ENCODE peak calls at places on chromosomes 16 and 17, in six cellular contexts. One of them, this sample, is unnamed.
A peak's percentile ranks its signal among the peaks of the same experiment; 100 is the strongest.

GRCh38 chr17:49676276-49676868 is 1.5 kb downstream of the SPOP start:
- DNase-seq in SK-N-SH: no peak
- DNase-seq in GM12878: peak; percentile 85
- DNase-seq in A549: no peak
- DNase-seq in K562: peak; percentile 35
- DNase-seq in H1: no peak
- DNase-seq in this sample: no peak

GRCh38 chr17:41048441-41048840 is 1.3 kb upstream of the KRTAP2-1 start:
- DNase-seq in K562: no peak
- DNase-seq in A549: no peak
- DNase-seq in SK-N-SH: no peak
- DNase-seq in H1: no peak
- DNase-seq in GM12878: no peak
- DNase-seq in this sample: peak; percentile 75

GRCh38 chr16:10561001-10561400 is 19.4 kb downstream of the EMP2 start:
- DNase-seq in K562: no peak
- DNase-seq in SK-N-SH: no peak
- DNase-seq in GM12878: no peak
- DNase-seq in A549: no peak
- DNase-seq in H1: no peak
- DNase-seq in this sample: no peak

GRCh38 chr17:82926716-82927115 is 86.9 kb upstream of the ZNF750 start:
- DNase-seq in H1: no peak
- DNase-seq in K562: no peak
- DNase-seq in GM12878: no peak
- DNase-seq in SK-N-SH: no peak
- DNase-seq in A549: no peak
- DNase-seq in this sample: no peak

GRCh38 chr16:59634951-59635350 is 900.8 kb upstream of the GOT2 start:
- DNase-seq in SK-N-SH: no peak
- DNase-seq in K562: no peak
- DNase-seq in A549: no peak
- DNase-seq in GM12878: no peak
- DNase-seq in H1: no peak
- DNase-seq in this sample: no peak

GRCh38 chr16:15856901-15857778 is at the start of gene MYH11:
- DNase-seq in A549: no peak
- DNase-seq in GM12878: no peak
- DNase-seq in K562: no peak
- DNase-seq in SK-N-SH: peak; percentile 56
- DNase-seq in H1: no peak
- DNase-seq in this sample: no peak

GRCh38 chr17:58337126-58337599 is 8.6 kb upstream of the TSPOAP1 start:
- DNase-seq in H1: no peak
- DNase-seq in A549: no peak
- DNase-seq in SK-N-SH: peak; percentile 32
- DNase-seq in K562: no peak
- DNase-seq in GM12878: no peak
- DNase-seq in this sample: no peak

GRCh38 chr17:73943416-73943770 is 260.1 kb upstream of the RPL38 start:
- DNase-seq in K562: no peak
- DNase-seq in GM12878: no peak
- DNase-seq in H1: no peak
- DNase-seq in SK-N-SH: no peak
- DNase-seq in A549: no peak
- DNase-seq in this sample: no peak

GRCh38 chr17:37389160-37389559 is 13.4 kb downstream of the C17orf78 start:
- DNase-seq in H1: no peak
- DNase-seq in GM12878: no peak
- DNase-seq in K562: no peak
- DNase-seq in A549: no peak
- DNase-seq in SK-N-SH: no peak
- DNase-seq in this sample: no peak

GRCh38 chr17:14427914-14428639 is 127.2 kb downstream of the HS3ST3B1 start:
- DNase-seq in K562: no peak
- DNase-seq in GM12878: peak; percentile 3
- DNase-seq in SK-N-SH: no peak
- DNase-seq in H1: no peak
- DNase-seq in A549: no peak
- DNase-seq in this sample: no peak

GRCh38 chr17:82605939-82606600 is 42.2 kb downstream of the WDR45B start:
- DNase-seq in A549: no peak
- DNase-seq in GM12878: no peak
- DNase-seq in SK-N-SH: peak; percentile 25
- DNase-seq in K562: no peak
- DNase-seq in H1: no peak
- DNase-seq in this sample: no peak

GRCh38 chr16:56288019-56288418 is 96.7 kb downstream of the GNAO1 start:
- DNase-seq in A549: no peak
- DNase-seq in SK-N-SH: no peak
- DNase-seq in H1: no peak
- DNase-seq in K562: no peak
- DNase-seq in GM12878: no peak
- DNase-seq in this sample: no peak

GRCh38 chr16:19348578-19349315 is 63.2 kb downstream of the CLEC19A start:
- DNase-seq in GM12878: no peak
- DNase-seq in H1: peak; percentile 41
- DNase-seq in K562: no peak
- DNase-seq in A549: no peak
- DNase-seq in SK-N-SH: peak; percentile 73
- DNase-seq in this sample: no peak

GRCh38 chr16:14350081-14350480 is 279.0 kb downstream of the MRTFB start:
- DNase-seq in A549: no peak
- DNase-seq in K562: no peak
- DNase-seq in GM12878: no peak
- DNase-seq in H1: no peak
- DNase-seq in SK-N-SH: no peak
- DNase-seq in this sample: no peak

GRCh38 chr17:46002311-46002972 is 3.4 kb downstream of the STH start:
- DNase-seq in GM12878: peak; percentile 16
- DNase-seq in A549: peak; percentile 69
- DNase-seq in H1: peak; percentile 36
- DNase-seq in SK-N-SH: peak; percentile 89
- DNase-seq in K562: peak; percentile 74
- DNase-seq in this sample: peak; percentile 75

GRCh38 chr17:57211543-57211942 is 44.8 kb upstream of the MSI2 start:
- DNase-seq in H1: no peak
- DNase-seq in GM12878: no peak
- DNase-seq in K562: no peak
- DNase-seq in A549: peak; percentile 17
- DNase-seq in SK-N-SH: no peak
- DNase-seq in this sample: peak; percentile 21

GRCh38 chr17:49334744-49335512 is 27.1 kb downstream of the ZNF652 start:
- DNase-seq in SK-N-SH: no peak
- DNase-seq in GM12878: no peak
- DNase-seq in A549: no peak
- DNase-seq in H1: no peak
- DNase-seq in K562: no peak
- DNase-seq in this sample: no peak

GRCh38 chr16:58053682-58054005 is 28.1 kb downstream of the MMP15 start:
- DNase-seq in SK-N-SH: no peak
- DNase-seq in H1: no peak
- DNase-seq in A549: no peak
- DNase-seq in GM12878: no peak
- DNase-seq in K562: no peak
- DNase-seq in this sample: no peak

GRCh38 chr16:64900517-64900916 is 221.3 kb downstream of the CDH11 start:
- DNase-seq in K562: no peak
- DNase-seq in H1: no peak
- DNase-seq in A549: no peak
- DNase-seq in SK-N-SH: no peak
- DNase-seq in GM12878: no peak
- DNase-seq in this sample: no peak

GRCh38 chr17:77319211-77320031 is 178.7 kb downstream of the SEC14L1 start:
- DNase-seq in GM12878: no peak
- DNase-seq in K562: peak; percentile 91
- DNase-seq in A549: peak; percentile 93
- DNase-seq in H1: no peak
- DNase-seq in SK-N-SH: peak; percentile 43
- DNase-seq in this sample: no peak

GRCh38 chr16:59113009-59113408 is 378.9 kb upstream of the GOT2 start:
- DNase-seq in K562: no peak
- DNase-seq in A549: no peak
- DNase-seq in H1: no peak
- DNase-seq in SK-N-SH: no peak
- DNase-seq in GM12878: no peak
- DNase-seq in this sample: no peak

GRCh38 chr17:80261159-80261894 is 675 bp downstream of the RNF213 start:
- DNase-seq in GM12878: no peak
- DNase-seq in K562: peak; percentile 34
- DNase-seq in H1: peak; percentile 82
- DNase-seq in SK-N-SH: peak; percentile 75
- DNase-seq in A549: peak; percentile 85
- DNase-seq in this sample: peak; percentile 90

GRCh38 chr17:2388020-2388704 is 12.7 kb downstream of the MNT start:
- DNase-seq in A549: peak; percentile 46
- DNase-seq in SK-N-SH: peak; percentile 6
- DNase-seq in K562: no peak
- DNase-seq in GM12878: no peak
- DNase-seq in H1: no peak
- DNase-seq in this sample: no peak

GRCh38 chr16:12366313-12366712 is 389.8 kb downstream of the SNX29 start:
- DNase-seq in H1: no peak
- DNase-seq in SK-N-SH: peak; percentile 37
- DNase-seq in K562: no peak
- DNase-seq in A549: no peak
- DNase-seq in GM12878: no peak
- DNase-seq in this sample: no peak

GRCh38 chr17:77696151-77696719 is 262.3 kb upstream of the TNRC6C start:
- DNase-seq in A549: no peak
- DNase-seq in K562: no peak
- DNase-seq in GM12878: no peak
- DNase-seq in SK-N-SH: peak; percentile 37
- DNase-seq in H1: no peak
- DNase-seq in this sample: no peak

GRCh38 chr17:82126479-82127314 is 28.7 kb upstream of the FASN start:
- DNase-seq in H1: no peak
- DNase-seq in SK-N-SH: peak; percentile 26
- DNase-seq in K562: no peak
- DNase-seq in A549: no peak
- DNase-seq in GM12878: no peak
- DNase-seq in this sample: no peak

GRCh38 chr17:81392909-81393654 is 2.2 kb upstream of the BAHCC1 start:
- DNase-seq in SK-N-SH: peak; percentile 75
- DNase-seq in K562: peak; percentile 40
- DNase-seq in H1: no peak
- DNase-seq in A549: no peak
- DNase-seq in GM12878: no peak
- DNase-seq in this sample: no peak

GRCh38 chr16:5056347-5056746 is 9.4 kb downstream of the C16orf89 start:
- DNase-seq in GM12878: no peak
- DNase-seq in H1: no peak
- DNase-seq in SK-N-SH: peak; percentile 71
- DNase-seq in K562: peak; percentile 73
- DNase-seq in A549: peak; percentile 53
- DNase-seq in this sample: peak; percentile 65

GRCh38 chr16:5060073-5060641 is 5.6 kb downstream of the C16orf89 start:
- DNase-seq in SK-N-SH: no peak
- DNase-seq in K562: peak; percentile 5
- DNase-seq in H1: no peak
- DNase-seq in GM12878: no peak
- DNase-seq in A549: no peak
- DNase-seq in this sample: no peak

GRCh38 chr16:5062051-5062450 is 3.7 kb downstream of the C16orf89 start:
- DNase-seq in GM12878: no peak
- DNase-seq in H1: no peak
- DNase-seq in A549: no peak
- DNase-seq in K562: no peak
- DNase-seq in SK-N-SH: no peak
- DNase-seq in this sample: no peak

GRCh38 chr16:5058476-5058875 is 7.3 kb downstream of the C16orf89 start:
- DNase-seq in A549: peak; percentile 49
- DNase-seq in K562: peak; percentile 31
- DNase-seq in GM12878: no peak
- DNase-seq in SK-N-SH: peak; percentile 48
- DNase-seq in H1: no peak
- DNase-seq in this sample: peak; percentile 47

GRCh38 chr16:5059386-5060072 is 6.2 kb downstream of the C16orf89 start:
- DNase-seq in K562: no peak
- DNase-seq in GM12878: no peak
- DNase-seq in A549: no peak
- DNase-seq in SK-N-SH: no peak
- DNase-seq in H1: no peak
- DNase-seq in this sample: no peak
- TF ChIP-seq CHD2 in K562: no peak
- TF ChIP-seq CHD2 in GM12878: no peak
- TF ChIP-seq CHD2 in A549: no peak
- TF ChIP-seq CHD2 in SK-N-SH: no peak
- TF ChIP-seq CHD2 in H1: no peak
- TF ChIP-seq CHD2 in this sample: no peak

GRCh38 chr16:85491798-85492616 is 121.1 kb upstream of the GSE1 start:
- DNase-seq in H1: no peak
- DNase-seq in A549: no peak
- DNase-seq in K562: peak; percentile 59
- DNase-seq in GM12878: no peak
- DNase-seq in SK-N-SH: no peak
- DNase-seq in this sample: peak; percentile 58
- TF ChIP-seq CHD2 in H1: no peak
- TF ChIP-seq CHD2 in A549: no peak
- TF ChIP-seq CHD2 in K562: no peak
- TF ChIP-seq CHD2 in GM12878: no peak
- TF ChIP-seq CHD2 in SK-N-SH: no peak
- TF ChIP-seq CHD2 in this sample: no peak

GRCh38 chr17:17669081-17669850 is 12.0 kb upstream of the RAI1 start:
- DNase-seq in H1: no peak
- DNase-seq in SK-N-SH: peak; percentile 67
- DNase-seq in A549: no peak
- DNase-seq in K562: no peak
- DNase-seq in GM12878: no peak
- DNase-seq in this sample: no peak
- TF ChIP-seq CHD2 in H1: no peak
- TF ChIP-seq CHD2 in SK-N-SH: no peak
- TF ChIP-seq CHD2 in A549: no peak
- TF ChIP-seq CHD2 in K562: no peak
- TF ChIP-seq CHD2 in GM12878: no peak
- TF ChIP-seq CHD2 in this sample: no peak

DNA sequence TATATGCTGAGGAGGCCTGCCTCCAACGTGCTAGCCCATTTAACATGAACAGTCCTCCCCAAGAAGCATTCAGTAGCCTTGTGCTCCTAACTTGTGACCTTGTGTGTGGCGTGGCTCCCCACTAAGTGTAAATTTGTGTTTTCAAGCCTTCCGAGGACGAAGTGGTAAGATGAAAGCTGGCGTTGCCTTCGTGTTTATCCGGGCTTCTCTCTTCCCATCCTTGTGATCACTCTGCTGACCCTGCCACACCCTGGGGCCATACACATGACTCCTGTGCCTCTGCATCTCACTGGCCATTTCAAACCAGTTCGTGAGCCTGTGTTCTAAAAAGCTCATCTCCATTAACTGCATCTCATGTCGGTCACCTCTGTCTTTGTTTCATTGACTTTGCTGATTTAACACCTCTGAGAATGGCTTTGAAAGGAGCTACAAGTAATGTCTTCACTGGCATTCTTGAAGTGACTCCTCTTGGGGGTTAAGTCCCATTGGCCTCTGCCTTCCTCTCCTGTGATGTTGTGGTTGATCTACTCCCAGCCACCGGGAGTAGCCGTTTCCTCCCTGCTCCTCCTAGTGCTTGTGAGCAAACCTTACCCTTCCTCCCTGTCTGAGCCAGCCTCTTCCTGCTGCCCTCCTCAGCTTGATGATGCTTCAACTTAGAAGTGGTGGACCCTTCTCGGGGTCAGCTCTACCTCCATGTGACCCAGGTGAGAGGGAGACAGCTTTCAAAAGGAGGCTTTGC is 27.4 kb upstream of the NAGLU start:
- DNase-seq in K562: no peak
- DNase-seq in GM12878: no peak
- DNase-seq in A549: no peak
- DNase-seq in H1: no peak
- DNase-seq in SK-N-SH: no peak
- DNase-seq in this sample: no peak
- TF ChIP-seq CHD2 in K562: no peak
- TF ChIP-seq CHD2 in GM12878: no peak
- TF ChIP-seq CHD2 in A549: no peak
- TF ChIP-seq CHD2 in H1: no peak
- TF ChIP-seq CHD2 in SK-N-SH: no peak
- TF ChIP-seq CHD2 in this sample: no peak

This sample was measured in HepG2.